ENCODE peak calls at places on chromosomes 2 and 18, in eight cellular contexts. N, A, H, T, F, E, P and C are unnamed samples.
A peak's percentile ranks its signal among the peaks of the same experiment; 100 is the strongest.

GRCh38 chr2:128635361-128635900 is 316.8 kb upstream of the HS6ST1 start:
- DNase-seq in P (no peak), E (peak; percentile 24), A (no peak), F (no peak), T (no peak), N (no peak), H (no peak), C (no peak)

GRCh38 chr2:74037379-74037860 is 52.7 kb downstream of the TET3 start:
- DNase-seq in P (no peak), E (no peak), T (no peak), N (peak; percentile 73), A (peak; percentile 66), H (no peak), F (no peak), C (no peak)

GRCh38 chr2:12555012-12555645 is 161.6 kb upstream of the TRIB2 start:
- DNase-seq in T (peak; percentile 80), H (no peak), P (no peak), N (peak; percentile 22), E (no peak), F (no peak), A (peak; percentile 63), C (peak; percentile 44)

GRCh38 chr18:8322486-8322885 is 286.8 kb upstream of the RAB12 start:
- DNase-seq in H (no peak), E (no peak), P (no peak), A (no peak), F (no peak), N (no peak), T (no peak), C (no peak)

GRCh38 chr2:104915107-104915793 is 61.3 kb downstream of the POU3F3 start:
- DNase-seq in H (no peak), P (no peak), A (no peak), F (no peak), N (no peak), T (no peak), E (no peak), C (no peak)

GRCh38 chr2:172556284-172557033 is 569 bp downstream of the PDK1 start:
- DNase-seq in E (no peak), A (peak; percentile 63), H (peak; percentile 50), N (peak; percentile 86), P (peak; percentile 67), T (peak; percentile 40), F (peak; percentile 68), C (no peak)

GRCh38 chr2:181623159-181623558 is 33.7 kb downstream of the CERKL start:
- DNase-seq in N (no peak), E (no peak), H (no peak), P (no peak), A (no peak), T (no peak), F (no peak), C (no peak)

GRCh38 chr2:217520361-217521010 is 482.3 kb downstream of the TNS1 start:
- DNase-seq in E (no peak), T (no peak), N (no peak), A (no peak), P (no peak), H (no peak), F (no peak), C (no peak)

GRCh38 chr2:132623096-132623839 is 46.7 kb downstream of the LYPD1 start:
- DNase-seq in P (no peak), F (no peak), N (no peak), H (no peak), A (peak; percentile 33), T (no peak), E (no peak), C (no peak)

GRCh38 chr18:8754995-8755955 is 49.9 kb downstream of the MTCL1 start:
- DNase-seq in F (no peak), E (no peak), P (peak; percentile 39), A (no peak), N (no peak), T (no peak), H (no peak), C (no peak)

GRCh38 chr18:32366586-32367538 is 103.8 kb downstream of the GAREM1 start:
- DNase-seq in N (no peak), P (no peak), H (no peak), T (no peak), F (no peak), E (no peak), A (no peak), C (no peak)

GRCh38 chr2:238600506-238601432 is 174.0 kb downstream of the ASB1 start:
- DNase-seq in A (no peak), E (no peak), N (no peak), H (no peak), T (no peak), F (no peak), P (no peak), C (no peak)

GRCh38 chr18:31217038-31217437 is 54.4 kb upstream of the DSC1 start:
- DNase-seq in F (no peak), P (no peak), A (no peak), H (no peak), N (no peak), T (no peak), E (no peak), C (no peak)

GRCh38 chr2:223383315-223383714 is 218.8 kb downstream of the SCG2 start:
- DNase-seq in F (no peak), P (no peak), E (no peak), A (no peak), T (no peak), N (no peak), H (no peak), C (no peak)

GRCh38 chr2:158984554-158985207 is 16.2 kb downstream of the TANC1 start:
- DNase-seq in P (no peak), E (no peak), N (no peak), T (no peak), H (no peak), A (no peak), F (peak; percentile 31), C (no peak)

GRCh38 chr2:36352711-36353110 is 2.9 kb upstream of the CRIM1 start:
- DNase-seq in T (no peak), H (no peak), P (no peak), F (no peak), N (no peak), E (no peak), A (peak; percentile 69), C (no peak)

GRCh38 chr2:175439416-175439815 is 257.9 kb upstream of the ATP5MC3 start:
- DNase-seq in A (no peak), T (no peak), P (no peak), H (no peak), E (no peak), F (no peak), N (peak; percentile 3), C (no peak)

GRCh38 chr2:108988796-108989713 is at the start of gene EDAR:
- DNase-seq in H (no peak), E (no peak), T (peak; percentile 89), A (peak; percentile 27), N (peak; percentile 18), P (peak; percentile 67), F (peak; percentile 24), C (peak; percentile 7)

DNA sequence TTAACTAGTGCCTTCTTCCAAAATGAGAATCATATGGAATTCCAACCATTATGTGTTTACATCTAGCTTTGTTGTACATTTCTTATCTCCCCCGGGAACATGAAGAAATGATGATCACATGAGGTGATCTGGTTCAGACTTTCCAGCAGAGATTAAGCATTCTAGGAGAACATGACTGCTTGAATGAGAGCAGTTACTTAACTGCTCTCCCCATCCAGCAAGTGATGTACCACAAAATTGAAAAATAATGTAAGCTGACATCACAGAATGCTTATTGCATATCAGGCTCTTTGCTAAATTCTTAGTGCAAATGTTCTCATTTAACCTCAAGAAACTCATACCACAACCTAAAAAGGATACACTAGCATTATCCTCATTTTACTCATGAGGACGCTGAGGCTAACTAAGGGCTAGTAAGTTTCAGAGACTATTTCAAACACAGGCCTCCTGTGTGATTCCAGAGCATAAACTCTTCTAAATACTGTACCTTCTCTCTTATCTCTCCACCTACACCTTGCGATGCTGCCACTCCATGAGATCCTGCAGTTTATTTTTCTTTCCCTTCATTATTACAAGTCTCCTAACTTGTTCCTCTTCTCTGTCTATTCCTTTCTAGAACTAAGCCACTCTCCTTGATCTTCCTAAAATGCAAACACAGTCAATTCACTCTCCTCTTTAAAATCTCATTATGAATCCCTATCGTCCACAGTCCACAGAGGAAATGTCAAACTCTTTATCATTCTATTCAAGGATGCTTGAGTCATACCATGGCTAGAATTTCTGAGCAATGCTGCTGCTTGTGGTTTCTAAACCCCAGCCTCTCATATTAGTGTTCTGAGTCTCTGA is 1224.8 kb upstream of the ZEB2 start:
- DNase-seq in F (no peak), N (peak; percentile 64), P (no peak), T (no peak), A (peak; percentile 90), H (no peak), E (no peak), C (no peak)
- H3K27ac ChIP-seq in F (no peak overlapping the region), N (no peak overlapping the region), P (no peak overlapping the region), T (no peak overlapping the region), A (no peak overlapping the region), H (no peak overlapping the region), E (no peak overlapping the region), C (no peak overlapping the region)

DNA sequence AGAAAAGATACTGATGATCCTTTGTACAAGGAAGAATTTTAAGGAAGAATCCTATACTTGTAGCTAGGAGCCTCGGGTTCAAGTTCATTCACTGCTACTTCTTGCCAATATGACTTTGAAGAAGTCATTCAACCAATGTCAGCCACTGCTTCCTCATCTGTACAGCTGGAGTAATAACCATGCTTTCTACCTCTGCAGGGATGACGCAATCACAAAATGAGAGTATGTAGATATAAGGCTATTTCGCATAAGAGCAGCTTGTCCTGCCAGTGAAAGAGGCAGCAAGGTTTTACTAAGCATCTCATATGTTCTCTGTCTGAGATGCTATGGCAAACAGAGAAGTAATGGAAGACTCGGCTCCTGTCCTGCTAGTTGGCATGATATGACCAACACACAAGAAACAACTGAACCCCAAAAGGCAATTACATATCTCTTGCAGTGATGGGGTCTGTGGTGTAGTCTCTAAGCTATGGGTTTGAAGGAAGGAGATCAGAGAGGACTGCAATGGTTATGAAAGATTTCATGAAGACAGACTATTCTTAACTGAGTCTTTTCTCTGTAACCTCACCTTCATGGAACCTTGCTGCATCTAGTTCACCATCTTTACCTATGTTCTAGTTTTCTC is 9.2 kb downstream of the AAK1 start:
- DNase-seq in A (no peak), T (no peak), N (peak; percentile 41), F (no peak), H (no peak), E (no peak), P (no peak), C (no peak)
- H3K27ac ChIP-seq in A (no peak overlapping the region), T (no peak overlapping the region), N (peak overlapping the region; percentile 21), F (no peak overlapping the region), H (no peak overlapping the region), E (no peak overlapping the region), P (no peak overlapping the region), C (no peak overlapping the region)

GRCh38 chr18:40867452-40867851 is 1087.6 kb upstream of the PIK3C3 start:
- DNase-seq in F (no peak), N (no peak), T (peak; percentile 33), A (peak; percentile 90), P (no peak), E (no peak), H (no peak), C (no peak)
- H3K27ac ChIP-seq in F (no peak overlapping the region), N (no peak overlapping the region), T (no peak overlapping the region), A (no peak overlapping the region), P (no peak overlapping the region), E (no peak overlapping the region), H (no peak overlapping the region), C (no peak overlapping the region)

DNA sequence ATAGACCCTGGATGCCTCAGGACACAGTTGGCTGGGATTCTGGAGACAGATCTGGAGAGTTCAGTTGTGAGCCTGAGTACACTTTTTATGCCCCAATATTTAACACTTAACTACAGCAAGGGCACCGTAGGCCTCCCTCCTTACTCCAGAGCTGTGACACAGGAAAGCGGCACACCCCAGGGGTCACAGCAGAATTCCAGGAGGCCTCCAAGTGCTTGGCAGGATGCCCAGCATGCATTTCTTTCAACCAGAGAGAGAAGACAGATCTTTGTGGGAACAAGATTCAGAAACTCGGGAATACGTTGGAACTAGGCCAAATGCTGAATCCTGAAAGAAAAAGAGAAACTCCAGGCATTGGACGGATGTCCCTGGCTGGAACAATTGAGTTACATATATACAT is 199.2 kb upstream of the NT5C1B start:
- DNase-seq in T (no peak), F (peak; percentile 41), H (no peak), N (no peak), P (peak; percentile 20), E (no peak), A (peak; percentile 83), C (no peak)
- H3K27ac ChIP-seq in T (no peak overlapping the region), F (no peak overlapping the region), H (no peak overlapping the region), N (no peak overlapping the region), P (no peak overlapping the region), E (no peak overlapping the region), A (peak overlapping the region; percentile 84), C (no peak overlapping the region)